ENCODE peak calls at places on chromosomes 11 and 22, in five cellular contexts. W, T, N, X and H are unnamed samples.

GRCh38 chr22:32281092-32281491 is 25.9 kb upstream of the SLC5A4 start:
- DNase-seq in W (no peak), T (peak; percentile 84), N (no peak), X (no peak), H (no peak)

GRCh38 chr11:130389315-130389935 is 39.0 kb downstream of the ADAMTS8 start:
- DNase-seq in W (no peak), T (no peak), N (no peak), X (no peak), H (peak; percentile 54)

GRCh38 chr22:45468872-45469572 is 33.7 kb upstream of the FBLN1 start:
- DNase-seq in W (no peak), T (peak; percentile 78), N (no peak), X (no peak), H (no peak)

GRCh38 chr11:11620251-11620965 is 1.4 kb downstream of the GALNT18 start:
- DNase-seq in W (no peak), T (peak; percentile 50), N (peak; percentile 78), X (no peak), H (no peak)

GRCh38 chr22:41526802-41527799 is 17.2 kb downstream of the POLR3H start:
- DNase-seq in W (peak; percentile 71), T (no peak), N (peak; percentile 84), X (no peak), H (peak; percentile 68)

GRCh38 chr11:79242616-79243015 is 198.2 kb downstream of the TENM4 start:
- DNase-seq in W (no peak), T (no peak), N (no peak), X (no peak), H (no peak)

GRCh38 chr11:90250970-90251369 is 28.1 kb upstream of the CHORDC1 start:
- DNase-seq in W (no peak), T (no peak), N (no peak), X (no peak), H (no peak)

GRCh38 chr11:134652586-134653255 is 240.7 kb upstream of the B3GAT1 start:
- DNase-seq in W (no peak), T (no peak), N (peak; percentile 24), X (no peak), H (no peak)

GRCh38 chr11:65814131-65814959 is 19.4 kb upstream of the SNX32 start:
- DNase-seq in W (no peak), T (peak; percentile 51), N (no peak), X (no peak), H (no peak)

GRCh38 chr22:21681566-21682370 is 16.0 kb downstream of the PPIL2 start:
- DNase-seq in W (no peak), T (peak; percentile 23), N (no peak), X (no peak), H (no peak)

GRCh38 chr22:39013923-39014722 is at the start of gene APOBEC3C:
- DNase-seq in W (peak; percentile 62), T (peak; percentile 81), N (peak; percentile 94), X (peak; percentile 63), H (peak; percentile 65)